ENCODE peak calls at places on chromosomes 6 and 20, in ten cellular contexts. H, W, Y, N, M, P, A, V, Z and R are unnamed samples.

GRCh38 chr6:111983197-111983596 is 70.7 kb upstream of the CCN6 start:
- DNase-seq in A (no peak), W (no peak), V (no peak), N (no peak), Z (no peak), H (no peak), M (no peak), P (no peak), Y (no peak), R (no peak)

GRCh38 chr6:3738381-3739131 is 13.0 kb downstream of the PXDC1 start:
- DNase-seq in A (peak; percentile 20), N (no peak), H (peak; percentile 24), V (no peak), Z (no peak), P (no peak), M (no peak), Y (no peak), W (no peak), R (no peak)

GRCh38 chr6:22940571-22941290 is 371.4 kb downstream of the HDGFL1 start:
- DNase-seq in N (no peak), H (no peak), M (no peak), W (no peak), Y (no peak), Z (no peak), A (no peak), P (no peak), V (no peak), R (no peak)

GRCh38 chr6:16656451-16656850 is 104.8 kb downstream of the ATXN1 start:
- DNase-seq in W (no peak), Y (no peak), V (no peak), N (no peak), P (no peak), A (no peak), M (no peak), H (no peak), Z (no peak), R (no peak)

GRCh38 chr6:6006428-6007310 is at the start of gene NRN1:
- DNase-seq in V (no peak), W (no peak), Y (no peak), N (no peak), P (no peak), H (peak; percentile 70), Z (no peak), M (no peak), A (no peak), R (no peak)

GRCh38 chr6:165811512-165811911 is 148.5 kb upstream of the PDE10A start:
- DNase-seq in Y (no peak), N (no peak), A (no peak), M (no peak), P (no peak), H (no peak), V (no peak), Z (no peak), W (no peak), R (no peak)

GRCh38 chr20:33647603-33648395 is 14.3 kb upstream of the C20orf144 start:
- DNase-seq in Y (peak; percentile 59), V (no peak), A (peak; percentile 47), M (no peak), P (no peak), H (no peak), N (peak; percentile 69), Z (no peak), W (no peak), R (no peak)

GRCh38 chr6:169837529-169838250 is 86.3 kb downstream of the ERMARD start:
- DNase-seq in M (no peak), A (no peak), V (no peak), H (peak; percentile 43), Z (no peak), W (no peak), Y (peak; percentile 17), N (no peak), P (no peak), R (no peak)

DNA sequence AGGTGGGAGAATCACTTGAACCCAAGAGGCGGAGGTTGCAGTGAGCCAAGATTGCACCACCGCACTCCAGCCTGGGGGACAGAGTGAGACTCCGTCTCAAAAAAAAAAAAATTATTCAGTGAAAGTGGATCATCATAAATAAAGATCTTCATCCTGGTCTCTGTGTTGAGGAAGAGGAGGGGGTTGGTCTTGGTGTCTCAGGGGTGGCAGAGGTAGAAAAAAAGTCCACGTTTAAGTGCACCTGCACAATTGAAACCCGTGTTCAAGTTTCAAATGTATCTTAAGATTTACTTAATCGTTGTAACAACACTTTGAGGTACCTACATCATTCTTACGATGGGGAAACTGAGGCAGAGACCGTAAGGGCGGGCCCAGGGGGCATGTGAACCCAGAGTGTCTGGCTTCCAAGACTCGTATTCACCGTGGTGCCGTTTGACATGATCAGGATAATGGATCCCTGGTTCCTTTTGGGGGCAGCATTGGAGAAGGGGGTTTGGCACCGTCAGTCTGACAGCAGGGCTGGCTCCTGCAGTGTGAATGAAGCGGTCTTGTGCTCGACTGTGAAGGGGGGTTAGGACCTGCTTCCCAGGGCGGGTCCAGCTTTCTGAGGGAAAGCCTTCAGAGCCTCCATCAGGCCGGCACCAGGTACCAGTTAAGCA is 32.9 kb upstream of the ID1 start:
- DNase-seq in V (no peak), P (no peak), W (no peak), H (no peak), N (no peak), A (no peak), Y (no peak), Z (no peak), M (no peak), R (no peak)
- H3K4me3 ChIP-seq in V (no peak overlapping the region), P (peak overlapping the region; percentile 40), W (peak overlapping the region; percentile 79), H (peak overlapping the region; percentile 79), N (peak overlapping the region; percentile 47), A (peak overlapping the region; percentile 63), Y (peak overlapping the region; percentile 46), Z (peak overlapping the region; percentile 43), M (peak overlapping the region; percentile 3), R (peak overlapping the region; percentile 65)

GRCh38 chr6:43636312-43636667 is 650 bp downstream of the MAD2L1BP start:
- DNase-seq in Y (no peak), V (no peak), N (no peak), W (no peak), A (no peak), Z (no peak), H (no peak), M (peak; percentile 27), P (no peak), R (no peak)

GRCh38 chr6:43635387-43636311 is at the start of gene MAD2L1BP:
- DNase-seq in A (peak; percentile 79), V (peak; percentile 82), W (peak; percentile 66), H (peak; percentile 93), Z (peak; percentile 90), Y (peak; percentile 89), N (peak; percentile 90), P (peak; percentile 79), M (peak; percentile 91), R (peak; percentile 88)

GRCh38 chr6:43630980-43631619 is 2.0 kb upstream of the GTPBP2 start:
- DNase-seq in A (no peak), P (no peak), Z (no peak), H (no peak), N (no peak), Y (no peak), W (no peak), M (no peak), V (no peak), R (no peak)

GRCh38 chr6:43629505-43630300 is 639 bp upstream of the GTPBP2 start:
- DNase-seq in Z (peak; percentile 98), Y (peak; percentile 97), P (peak; percentile 96), A (peak; percentile 98), H (peak; percentile 97), M (peak; percentile 98), W (peak; percentile 66), V (peak; percentile 94), N (peak; percentile 97), R (peak; percentile 88)

DNA sequence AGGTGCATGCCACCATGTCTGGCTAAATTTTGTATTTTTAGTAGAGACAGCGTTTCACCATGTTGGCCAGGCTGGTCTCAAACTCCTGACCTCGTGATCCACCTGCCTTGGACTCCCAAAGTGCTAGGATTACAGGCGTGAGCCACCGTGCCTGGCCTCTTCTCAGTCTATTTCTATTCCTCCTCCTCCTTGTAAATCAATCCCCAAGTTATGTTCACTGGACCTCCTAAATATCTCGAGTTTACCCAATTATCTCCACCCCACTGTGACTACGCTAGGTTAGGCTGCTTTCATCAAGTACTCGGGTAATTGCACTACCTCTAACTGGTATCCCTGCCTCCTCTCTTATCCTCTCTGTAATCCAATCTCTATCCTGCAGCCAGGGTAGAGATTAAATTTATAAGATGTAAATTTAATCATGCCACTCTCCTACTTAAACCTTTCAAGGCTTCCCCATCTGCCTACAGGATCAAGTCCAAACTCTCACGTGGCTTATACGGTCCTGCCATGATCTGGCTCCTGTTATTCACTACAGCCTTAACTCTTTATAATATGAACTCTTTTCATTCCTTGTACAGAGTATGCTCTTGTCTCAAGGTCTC is 837 bp upstream of the MAD2L1BP start:
- DNase-seq in V (no peak), Z (no peak), M (no peak), P (no peak), N (no peak), H (no peak), Y (no peak), W (no peak), A (no peak), R (no peak)
- H3K27ac ChIP-seq in V (no peak overlapping the region), Z (peak overlapping the region; percentile 87), M (peak overlapping the region; percentile 82), P (peak overlapping the region; percentile 83), N (no peak overlapping the region), H (no peak overlapping the region), Y (peak overlapping the region; percentile 93), W (no peak overlapping the region), A (peak overlapping the region; percentile 86), R (peak overlapping the region; percentile 87)

GRCh38 chr6:64838726-64839125 is 868.3 kb downstream of the EYS start:
- DNase-seq in A (no peak), M (no peak), P (no peak), N (no peak), Z (no peak), V (no peak), W (no peak), Y (no peak), H (no peak), R (no peak)
- TF ChIP-seq CTCF in A (no peak), M (peak; percentile 20), P (no peak), N (no peak), Z (no peak), V (no peak), W (no peak), Y (no peak), H (no peak), R (no peak)

GRCh38 chr20:31475032-31475431 is at the start of the genes DEFB124 and REM1:
- DNase-seq in Y (no peak), Z (peak; percentile 77), V (no peak), H (peak; percentile 78), M (no peak), W (no peak), P (peak; percentile 73), N (peak; percentile 51), A (peak; percentile 43), R (no peak)

GRCh38 chr20:31475472-31476312 is 604 bp downstream of the REM1 start:
- DNase-seq in A (no peak), Y (no peak), P (peak; percentile 29), V (no peak), N (no peak), M (no peak), H (peak; percentile 46), W (no peak), Z (no peak), R (no peak)

GRCh38 chr20:31473331-31474096 is 1.4 kb downstream of the DEFB124 start:
- DNase-seq in P (no peak), N (no peak), M (no peak), H (no peak), Z (no peak), Y (no peak), W (no peak), A (no peak), V (no peak), R (no peak)

GRCh38 chr20:31472395-31473330 is 2.3 kb downstream of the DEFB124 start:
- DNase-seq in P (peak; percentile 30), M (no peak), Y (no peak), V (no peak), Z (no peak), N (no peak), A (no peak), H (no peak), W (no peak), R (no peak)

GRCh38 chr20:31474097-31474436 is 860 bp downstream of the DEFB124 start:
- DNase-seq in V (no peak), M (no peak), N (no peak), W (no peak), H (no peak), Y (no peak), A (no peak), P (no peak), Z (no peak), R (no peak)
- H3K4me3 ChIP-seq in V (no peak overlapping the region), M (no peak overlapping the region), N (no peak overlapping the region), W (no peak overlapping the region), H (no peak overlapping the region), Y (no peak overlapping the region), A (no peak overlapping the region), P (no peak overlapping the region), Z (no peak overlapping the region), R (no peak overlapping the region)